ENCODE peak calls at places on chromosomes 3 and 15, in seven cellular contexts. J is substantia nigra, K is RPMI7951, T is fibroblast of lung, S is thoracic aorta, H is H4, I is activated T-cell treated with anti-CD3 and anti-CD28 coated beads for 1 hour. U is an unnamed sample.

GRCh38 chr3:108441528-108441927 is 68.9 kb downstream of the MYH15 start:
- DNase-seq in K (no peak), H (no peak), I (no peak), J (no peak), T (no peak), S (no peak), U (no peak)

GRCh38 chr3:113084777-113085176 is 94.0 kb downstream of the GTPBP8 start:
- DNase-seq in T (peak), K (peak), I (no peak), J (no peak), S (no peak), H (peak), U (peak)

GRCh38 chr3:136671921-136672320 is 80.3 kb downstream of the STAG1 start:
- DNase-seq in K (no peak), I (no peak), S (no peak), T (peak), J (no peak), H (no peak), U (peak)

GRCh38 chr15:101267320-101268104 is 9.8 kb downstream of the SELENOS start:
- DNase-seq in J (peak), T (peak), K (peak), H (peak), S (no peak), I (no peak), U (peak)

GRCh38 chr15:96544162-96544756 is 213.8 kb downstream of the NR2F2 start:
- DNase-seq in K (no peak), I (no peak), H (no peak), J (no peak), T (no peak), S (no peak), U (no peak)

GRCh38 chr3:139771331-139771730 is 93.6 kb upstream of the NMNAT3 start:
- DNase-seq in K (no peak), I (no peak), J (no peak), T (no peak), S (no peak), H (no peak), U (no peak)

GRCh38 chr3:127699098-127699945 is 26.6 kb downstream of the ABTB1 start:
- DNase-seq in T (peak), S (no peak), H (no peak), I (no peak), J (no peak), K (peak), U (no peak)

GRCh38 chr15:31261266-31262142 is 65.1 kb upstream of the KLF13 start:
- DNase-seq in I (no peak), K (no peak), S (no peak), J (no peak), T (no peak), H (no peak), U (no peak)

GRCh38 chr3:47412842-47413520 is 32.2 kb downstream of the PTPN23 start:
- DNase-seq in H (no peak), J (no peak), S (no peak), K (no peak), T (no peak), I (no peak), U (no peak)

GRCh38 chr3:98462901-98463300 is at the start of gene OR5K1:
- DNase-seq in H (no peak), S (no peak), J (no peak), K (no peak), T (no peak), I (no peak), U (no peak)

GRCh38 chr3:43017593-43018195 is 38.6 kb downstream of the GASK1A start:
- DNase-seq in T (no peak), H (no peak), S (no peak), K (no peak), J (no peak), I (no peak), U (no peak)

GRCh38 chr3:41026394-41027177 is 172.7 kb upstream of the CTNNB1 start:
- DNase-seq in K (peak), J (peak), H (peak), T (peak), S (peak), I (no peak), U (no peak)

GRCh38 chr3:60707452-60708020 is 543.7 kb downstream of the FHIT start:
- DNase-seq in S (no peak), J (no peak), I (no peak), T (peak), K (no peak), H (no peak), U (no peak)

GRCh38 chr3:49906004-49906860 is 2.6 kb upstream of the MST1R start:
- DNase-seq in K (peak), S (no peak), I (peak), H (peak), T (peak), J (no peak), U (peak)

GRCh38 chr3:197487911-197488391 is 67.8 kb downstream of the BDH1 start:
- DNase-seq in K (peak), T (peak), J (no peak), H (peak), S (peak), I (no peak), U (peak)

GRCh38 chr3:141072950-141073349 is 21.8 kb downstream of the SPSB4 start:
- DNase-seq in K (no peak), H (no peak), S (no peak), J (no peak), I (no peak), T (no peak), U (no peak)

GRCh38 chr15:69587731-69588130 is 135.1 kb downstream of the RPLP1 start:
- DNase-seq in S (no peak), T (no peak), I (no peak), K (no peak), H (no peak), J (no peak), U (no peak)

GRCh38 chr15:78102741-78103140 is 10.4 kb downstream of the SH2D7 start:
- DNase-seq in H (no peak), S (no peak), I (no peak), J (no peak), K (no peak), T (no peak), U (no peak)

GRCh38 chr3:63328386-63328785 is 50.3 kb downstream of the SYNPR start:
- DNase-seq in T (peak), J (no peak), I (no peak), S (no peak), K (peak), H (peak), U (peak)

GRCh38 chr3:196966526-196967401 is 1.9 kb downstream of the PIGZ start:
- DNase-seq in S (no peak), J (peak), T (no peak), K (no peak), I (no peak), H (no peak), U (no peak)

GRCh38 chr3:197372076-197372661 is 73.8 kb upstream of the DLG1 start:
- DNase-seq in S (no peak), K (peak), H (peak), J (no peak), T (peak), I (no peak), U (peak)

GRCh38 chr3:172536505-172536904 is 13.3 kb upstream of the TNFSF10 start:
- DNase-seq in J (no peak), K (no peak), T (no peak), I (no peak), H (no peak), S (no peak), U (no peak)

U was measured in AG08395.